ENCODE peak calls at places on chromosomes 13 and 19, in four cellular contexts. O is fibroblast of lung; S is CD4-positive, alpha-beta T cell; G is ascending aorta. F is an unnamed sample.

GRCh38 chr19:17775245-17775927 is 19.6 kb upstream of the B3GNT3 start:
- DNase-seq in O (no peak), S (no peak), G (no peak), F (no peak)

GRCh38 chr19:40759352-40759751 is 8.3 kb downstream of the SNRPA start:
- DNase-seq in O (no peak), S (no peak), G (no peak), F (no peak)

GRCh38 chr13:101624210-101624922 is 171.9 kb downstream of the ITGBL1 start:
- DNase-seq in O (no peak), S (no peak), G (no peak), F (no peak)

GRCh38 chr19:16067205-16067938 is 8.9 kb upstream of the TPM4 start:
- DNase-seq in O (peak), S (no peak), G (peak), F (peak)

GRCh38 chr19:8423821-8424223 is 10.7 kb downstream of the MARCHF2 start:
- DNase-seq in O (peak), S (no peak), G (peak), F (peak)

GRCh38 chr13:99656092-99656745 is 154.9 kb downstream of the TM9SF2 start:
- DNase-seq in O (peak), S (peak), G (no peak), F (peak)

GRCh38 chr13:20995245-20995829 is 66.0 kb downstream of the LATS2 start:
- DNase-seq in O (no peak), S (no peak), G (no peak), F (no peak)

GRCh38 chr13:100423375-100423774 is 165.2 kb downstream of the GGACT start:
- DNase-seq in O (no peak), S (no peak), G (no peak), F (no peak)

GRCh38 chr13:100872761-100873160 is 198.2 kb upstream of the TMTC4 start:
- DNase-seq in O (no peak), S (no peak), G (no peak), F (no peak)

DNA sequence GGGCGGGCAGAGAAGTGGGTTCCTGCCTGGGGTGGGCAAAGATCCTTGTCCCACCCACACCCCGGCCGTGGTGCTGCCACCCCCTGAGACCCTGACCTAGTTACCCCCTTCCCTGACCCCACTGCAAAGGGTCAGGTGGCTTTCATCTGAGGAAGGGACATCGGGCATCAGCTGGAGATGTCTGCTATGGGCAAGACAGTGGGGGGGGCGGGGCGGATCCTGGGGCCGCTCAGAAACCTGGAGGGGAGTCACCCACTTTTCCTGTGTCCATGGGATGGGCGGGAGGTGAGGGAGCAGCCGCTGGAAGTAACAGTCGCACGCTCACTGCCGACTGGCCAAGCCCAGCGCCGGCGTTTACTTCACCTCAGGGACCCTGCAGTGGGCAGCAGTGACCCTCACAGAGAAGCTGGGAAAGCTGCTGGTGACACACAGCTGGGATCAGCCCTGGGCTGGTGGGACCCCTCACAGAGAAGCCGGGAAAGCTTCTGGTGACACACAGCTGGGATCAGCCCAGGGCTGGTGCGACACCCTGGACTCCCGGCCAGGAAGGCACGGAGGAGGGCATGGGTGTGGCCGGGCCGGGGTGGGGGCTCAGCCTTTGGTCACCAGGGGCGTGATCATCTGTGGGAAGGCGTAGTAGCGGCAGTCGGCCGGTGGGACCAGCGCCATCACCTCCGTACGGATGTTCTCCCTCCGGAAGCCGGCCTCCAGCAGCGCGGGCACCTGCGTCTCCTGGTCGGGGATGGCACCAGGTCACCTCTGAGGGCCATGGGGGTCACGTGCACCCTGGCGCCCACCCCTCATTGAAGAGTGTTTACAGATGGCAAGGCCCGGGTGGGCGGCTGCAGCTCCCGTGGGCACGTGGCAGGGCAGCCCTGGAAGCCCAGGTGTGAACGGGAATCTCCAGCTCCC is 4.3 kb downstream of the GAMT start:
- DNase-seq in O (no peak), S (no peak), G (no peak), F (no peak)
- H3K27ac ChIP-seq in O (no peak), S (no peak), G (no peak), F (no peak)

GRCh38 chr19:34269081-34269480 is 14.7 kb downstream of the GARRE1 start:
- DNase-seq in O (no peak), S (no peak), G (no peak), F (no peak)

GRCh38 chr19:34273121-34273845 is 18.9 kb downstream of the GARRE1 start:
- DNase-seq in O (no peak), S (no peak), G (no peak), F (no peak)

GRCh38 chr19:34274284-34274826 is 20.0 kb downstream of the GARRE1 start:
- DNase-seq in O (peak), S (no peak), G (no peak), F (no peak)

GRCh38 chr19:34269489-34269888 is 15.1 kb downstream of the GARRE1 start:
- DNase-seq in O (no peak), S (no peak), G (no peak), F (no peak)

DNA sequence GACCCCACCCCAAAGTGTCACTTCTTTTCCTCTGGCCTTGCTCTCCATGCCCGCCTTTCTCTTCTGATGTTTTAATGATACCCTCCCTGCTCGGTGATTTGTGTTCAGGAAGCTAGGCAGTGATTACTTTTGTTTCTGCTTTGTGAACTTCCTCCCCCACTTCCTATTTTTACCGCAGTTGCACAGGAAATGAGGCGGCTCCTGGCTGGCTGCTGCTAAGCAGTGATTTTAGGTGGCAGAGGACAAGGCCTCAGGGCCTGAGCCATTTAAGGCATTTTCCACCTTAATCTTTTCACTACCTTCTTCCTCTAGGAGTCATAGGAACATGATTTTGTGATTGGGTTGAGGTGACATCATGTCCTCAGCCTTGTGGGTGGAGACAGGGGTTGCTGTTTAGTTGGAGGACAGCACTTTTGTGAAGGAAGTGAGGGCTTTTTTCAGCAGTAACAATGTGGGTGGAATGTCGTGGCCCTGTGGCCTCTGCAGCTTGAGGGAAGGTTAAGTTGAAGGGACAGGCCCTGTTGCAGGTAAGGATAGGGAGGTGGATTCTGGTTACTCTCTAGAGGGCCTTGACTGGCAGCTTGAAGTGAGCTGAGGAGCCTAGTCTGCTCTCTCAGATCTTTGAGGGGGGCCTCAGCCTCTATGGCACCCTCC is 15.7 kb downstream of the GARRE1 start:
- DNase-seq in O (peak), S (peak), G (peak), F (peak)
- H3K27ac ChIP-seq in O (peak), S (peak), G (peak), F (peak)

GRCh38 chr13:98272549-98272948 is 95.5 kb upstream of the RNF113B start:
- DNase-seq in O (no peak), S (no peak), G (no peak), F (no peak)

GRCh38 chr13:98275711-98276171 is 98.7 kb upstream of the RNF113B start:
- DNase-seq in O (no peak), S (no peak), G (no peak), F (no peak)

GRCh38 chr13:98273067-98273823 is 96.2 kb upstream of the RNF113B start:
- DNase-seq in O (peak), S (no peak), G (no peak), F (no peak)

GRCh38 chr13:98274921-98275487 is 97.9 kb upstream of the RNF113B start:
- DNase-seq in O (peak), S (no peak), G (no peak), F (no peak)

DNA sequence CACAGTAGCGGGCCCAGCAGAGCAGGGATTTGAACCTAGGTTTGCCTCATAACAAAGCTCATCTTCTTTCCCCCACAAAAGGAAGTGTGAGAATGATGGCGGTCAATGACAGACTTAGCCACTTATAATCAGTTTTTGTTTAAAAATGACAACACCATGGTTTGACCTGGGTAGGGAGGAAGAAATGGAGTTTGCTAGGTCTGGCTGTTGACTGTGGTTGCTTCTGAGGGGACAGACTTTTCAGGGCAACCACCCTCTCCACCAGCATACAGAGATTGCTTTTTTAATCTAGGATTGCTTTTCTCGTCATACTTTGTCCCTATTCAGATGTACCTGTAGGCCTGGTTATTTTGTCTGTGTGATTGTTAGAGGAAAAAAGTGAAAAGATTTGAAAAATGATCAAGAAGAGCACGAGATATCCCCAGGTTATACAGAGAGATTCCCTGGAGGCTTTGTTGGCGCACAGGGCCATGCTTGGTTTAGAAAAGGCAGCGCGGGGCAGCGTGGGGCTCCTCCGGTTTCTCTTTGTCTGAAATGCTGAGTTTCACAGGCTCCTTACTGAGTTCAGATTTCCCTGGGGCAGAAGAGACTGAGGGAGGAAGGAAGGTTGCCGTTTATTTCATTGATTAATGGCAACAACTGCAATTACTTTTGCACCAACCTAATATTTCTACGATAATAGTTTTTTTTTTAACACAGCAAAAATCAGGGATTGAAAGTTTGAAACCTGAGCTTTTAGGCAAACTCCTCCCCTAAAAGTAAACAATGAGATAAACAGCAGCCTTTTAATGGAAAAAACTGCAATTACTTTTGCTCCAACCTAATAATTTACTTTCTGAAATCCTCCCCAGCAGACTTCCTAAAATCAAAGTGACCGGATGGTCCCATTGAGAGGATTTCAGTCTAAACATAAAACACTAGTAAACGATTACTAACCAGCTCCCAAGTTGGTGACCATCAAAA is 97.0 kb upstream of the RNF113B start:
- DNase-seq in O (no peak), S (no peak), G (no peak), F (no peak)
- H3K27ac ChIP-seq in O (no peak), S (no peak), G (no peak), F (no peak)

DNA sequence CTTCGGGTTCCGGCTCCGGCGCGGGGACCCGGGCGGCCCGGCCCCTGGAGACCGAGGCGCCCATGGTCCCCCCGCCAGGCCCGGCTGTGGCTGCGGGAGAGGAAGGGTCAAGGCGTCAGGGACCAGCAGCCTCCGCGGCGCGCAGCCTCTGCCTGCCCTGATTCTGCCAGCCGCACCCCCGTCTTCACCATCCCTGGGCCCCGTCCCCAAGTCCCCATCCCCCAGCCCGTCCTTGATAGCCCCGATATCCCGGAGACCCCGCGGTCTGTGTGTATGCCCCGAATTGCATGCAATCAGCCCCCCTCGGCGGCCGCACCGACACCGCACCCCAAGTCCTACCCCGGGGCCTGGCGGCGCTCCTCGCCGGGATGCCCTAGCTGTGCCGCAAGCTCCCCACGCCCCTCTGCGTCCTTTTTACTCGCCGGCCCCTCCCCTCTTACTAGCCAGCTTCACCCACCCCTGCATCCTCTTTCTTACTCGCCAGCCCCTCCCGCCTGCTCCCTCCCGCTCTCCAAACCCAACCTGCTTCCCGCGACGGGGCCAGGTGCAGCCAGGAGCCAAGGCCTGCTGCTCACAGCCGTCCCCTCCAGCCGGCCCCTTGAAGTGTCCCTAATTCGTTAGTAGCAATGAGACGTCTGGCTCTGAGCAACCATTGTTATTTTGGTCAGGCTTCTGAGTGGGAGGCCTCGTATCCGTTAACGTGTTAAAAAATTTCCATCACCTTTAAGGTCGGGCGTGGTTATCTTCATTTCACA is at the start of gene FBXO27:
- DNase-seq in O (peak), S (no peak), G (no peak), F (no peak)
- H3K27ac ChIP-seq in O (no peak), S (no peak), G (peak), F (peak)

DNA sequence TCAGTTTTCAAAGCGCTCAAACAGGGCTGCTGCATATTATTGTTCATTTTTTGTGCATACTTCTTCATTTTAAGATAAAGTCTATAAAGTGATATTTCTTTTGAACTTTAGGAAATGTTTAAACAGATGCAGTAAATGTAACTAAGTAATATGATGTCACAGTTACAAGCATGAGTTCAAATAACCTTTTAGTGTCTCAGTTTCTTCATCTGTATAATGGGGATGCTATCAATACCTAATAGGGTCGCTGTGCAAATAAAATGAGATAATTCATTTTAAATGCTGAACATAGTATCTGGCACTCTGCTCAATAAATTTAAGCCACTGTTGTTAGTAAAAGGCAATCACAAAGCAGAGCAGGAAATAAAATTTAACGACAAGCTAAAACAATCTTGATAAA is 97.5 kb downstream of the UGGT2 start:
- DNase-seq in O (no peak), S (no peak), G (no peak), F (no peak)
- H3K27ac ChIP-seq in O (no peak), S (no peak), G (no peak), F (no peak)

GRCh38 chr19:12797141-12797587 is 4.4 kb downstream of the PRDX2 start:
- DNase-seq in O (no peak), S (no peak), G (no peak), F (no peak)
- H3K27ac ChIP-seq in O (no peak), S (no peak), G (peak), F (no peak)

GRCh38 chr13:36913463-36913862 is 6.6 kb downstream of the SMAD9 start:
- DNase-seq in O (no peak), S (no peak), G (no peak), F (no peak)

GRCh38 chr13:36915891-36916640 is 4.0 kb downstream of the SMAD9 start:
- DNase-seq in O (no peak), S (no peak), G (no peak), F (no peak)

GRCh38 chr13:36915106-36915505 is 4.9 kb downstream of the SMAD9 start:
- DNase-seq in O (no peak), S (no peak), G (no peak), F (no peak)

GRCh38 chr13:36912983-36913382 is 7.1 kb downstream of the SMAD9 start:
- DNase-seq in O (no peak), S (no peak), G (no peak), F (no peak)

GRCh38 chr13:36914648-36915047 is 5.4 kb downstream of the SMAD9 start:
- DNase-seq in O (peak), S (no peak), G (no peak), F (no peak)
- H3K27ac ChIP-seq in O (no peak), S (no peak), G (no peak), F (no peak)

GRCh38 chr19:48681127-48681470 is 8.3 kb upstream of the NTN5 start:
- DNase-seq in O (peak), S (no peak), G (no peak), F (no peak)

GRCh38 chr19:48676887-48677286 is 4.1 kb upstream of the NTN5 start:
- DNase-seq in O (no peak), S (no peak), G (no peak), F (no peak)

GRCh38 chr19:48680436-48681126 is 7.8 kb upstream of the NTN5 start:
- DNase-seq in O (no peak), S (no peak), G (no peak), F (no peak)

GRCh38 chr19:48676487-48676886 is 3.7 kb upstream of the NTN5 start:
- DNase-seq in O (no peak), S (no peak), G (no peak), F (no peak)

DNA sequence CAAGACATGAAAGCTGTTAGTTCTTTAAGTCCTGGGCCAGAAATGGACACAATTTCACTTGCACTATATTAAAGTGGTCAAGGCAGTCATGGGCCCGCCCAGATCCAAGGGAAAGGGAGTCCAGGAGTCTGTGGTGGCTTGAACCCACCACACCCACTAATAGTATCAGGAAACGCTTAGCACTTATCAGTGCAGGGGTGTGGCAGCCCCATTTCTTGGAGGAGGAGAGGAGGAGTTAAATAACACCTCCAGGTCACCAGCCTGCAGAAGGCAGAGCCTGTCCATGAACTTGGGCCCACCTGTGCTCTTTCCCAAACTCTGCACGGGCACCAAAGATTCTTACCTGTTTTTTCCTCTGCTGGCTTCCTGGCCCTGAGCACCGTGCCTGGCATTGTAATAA is 5.4 kb upstream of the NTN5 start:
- DNase-seq in O (no peak), S (no peak), G (no peak), F (no peak)
- H3K27ac ChIP-seq in O (no peak), S (no peak), G (no peak), F (no peak)

GRCh38 chr13:97425570-97425969 is 8.4 kb upstream of the RAP2A start:
- DNase-seq in O (peak), S (no peak), G (no peak), F (no peak)
- H3K27ac ChIP-seq in O (no peak), S (no peak), G (no peak), F (no peak)

DNA sequence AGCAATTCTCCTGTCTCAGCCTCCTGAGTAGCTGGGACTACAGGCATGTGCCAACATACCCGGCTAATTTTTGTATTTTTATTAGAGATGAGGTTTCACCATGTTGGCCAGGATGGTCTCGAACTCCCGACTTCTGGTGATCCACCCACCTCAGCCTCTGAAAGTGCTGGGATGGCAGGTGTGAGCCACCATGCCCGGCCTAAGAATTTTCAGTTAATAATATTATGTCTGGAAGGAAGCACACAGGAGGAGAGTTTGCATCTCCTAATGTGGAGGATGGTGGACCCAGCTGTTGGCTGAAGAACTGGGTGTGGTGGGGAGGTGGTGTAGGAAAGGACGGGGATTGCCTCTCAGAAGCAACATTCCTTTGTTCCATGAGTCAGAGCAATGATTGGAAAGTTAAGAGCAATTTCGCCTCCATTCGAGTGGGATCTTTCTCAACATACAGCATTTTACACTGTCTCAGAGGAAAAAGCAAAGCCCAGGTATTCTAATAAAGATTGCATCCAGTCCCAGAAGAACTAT is 11.9 kb downstream of the PDCD2L start:
- DNase-seq in O (peak), S (no peak), G (no peak), F (peak)
- H3K27ac ChIP-seq in O (no peak), S (no peak), G (no peak), F (no peak)

F was measured in tibial artery.